ENCODE peak calls at places on chromosomes 1 and 21, in five cellular contexts. One of them, this sample, is unnamed.

GRCh38 chr1:43315963-43316737 is 15.4 kb downstream of the TIE1 start:
- DNase-seq in AG04450: no peak
- DNase-seq in fibroblast of lung: peak; percentile 13
- DNase-seq in heart right ventricle: no peak
- DNase-seq in ovary: no peak
- DNase-seq in this sample: no peak

GRCh38 chr1:21672478-21673276 is 3.5 kb upstream of the RAP1GAP start:
- DNase-seq in AG04450: no peak
- DNase-seq in fibroblast of lung: peak; percentile 56
- DNase-seq in heart right ventricle: no peak
- DNase-seq in ovary: no peak
- DNase-seq in this sample: no peak

GRCh38 chr1:110870721-110871388 is 2.1 kb upstream of the CD53 start:
- DNase-seq in AG04450: no peak
- DNase-seq in fibroblast of lung: no peak
- DNase-seq in heart right ventricle: no peak
- DNase-seq in ovary: no peak
- DNase-seq in this sample: no peak

GRCh38 chr1:19034721-19035120 is 78.2 kb upstream of the IFFO2 start:
- DNase-seq in AG04450: no peak
- DNase-seq in fibroblast of lung: no peak
- DNase-seq in heart right ventricle: no peak
- DNase-seq in ovary: no peak
- DNase-seq in this sample: no peak

GRCh38 chr1:154263465-154264332 is 8.7 kb upstream of the HAX1 start:
- DNase-seq in AG04450: no peak
- DNase-seq in fibroblast of lung: peak; percentile 28
- DNase-seq in heart right ventricle: no peak
- DNase-seq in ovary: no peak
- DNase-seq in this sample: no peak

GRCh38 chr1:820962-821361 is 102.8 kb upstream of the SAMD11 start:
- DNase-seq in AG04450: no peak
- DNase-seq in fibroblast of lung: no peak
- DNase-seq in heart right ventricle: no peak
- DNase-seq in ovary: no peak
- DNase-seq in this sample: no peak

GRCh38 chr21:17051054-17051453 is 461.8 kb upstream of the CXADR start:
- DNase-seq in AG04450: no peak
- DNase-seq in fibroblast of lung: peak; percentile 51
- DNase-seq in heart right ventricle: no peak
- DNase-seq in ovary: peak; percentile 9
- DNase-seq in this sample: no peak

GRCh38 chr1:37931148-37931492 is 15.7 kb downstream of the INPP5B start:
- DNase-seq in AG04450: no peak
- DNase-seq in fibroblast of lung: no peak
- DNase-seq in heart right ventricle: peak; percentile 12
- DNase-seq in ovary: no peak
- DNase-seq in this sample: no peak

GRCh38 chr1:158366783-158367182 is 13.1 kb downstream of the CD1E start:
- DNase-seq in AG04450: no peak
- DNase-seq in fibroblast of lung: no peak
- DNase-seq in heart right ventricle: no peak
- DNase-seq in ovary: no peak
- DNase-seq in this sample: no peak

GRCh38 chr1:31502253-31502652 is 74.1 kb upstream of the TINAGL1 start:
- DNase-seq in AG04450: no peak
- DNase-seq in fibroblast of lung: no peak
- DNase-seq in heart right ventricle: no peak
- DNase-seq in ovary: no peak
- DNase-seq in this sample: no peak

GRCh38 chr1:28354121-28354520 is 15.4 kb upstream of the PHACTR4 start:
- DNase-seq in AG04450: no peak
- DNase-seq in fibroblast of lung: peak; percentile 66
- DNase-seq in heart right ventricle: no peak
- DNase-seq in ovary: no peak
- DNase-seq in this sample: no peak

GRCh38 chr1:9696793-9697192 is 45.3 kb downstream of the PIK3CD start:
- DNase-seq in AG04450: no peak
- DNase-seq in fibroblast of lung: no peak
- DNase-seq in heart right ventricle: no peak
- DNase-seq in ovary: no peak
- DNase-seq in this sample: no peak

GRCh38 chr1:24752305-24752704 is 7.1 kb downstream of the CLIC4 start:
- DNase-seq in AG04450: no peak
- DNase-seq in fibroblast of lung: no peak
- DNase-seq in heart right ventricle: no peak
- DNase-seq in ovary: no peak
- DNase-seq in this sample: no peak

GRCh38 chr1:204410764-204411450 is 710 bp downstream of the PPP1R15B start:
- DNase-seq in AG04450: no peak
- DNase-seq in fibroblast of lung: peak; percentile 51
- DNase-seq in heart right ventricle: peak; percentile 60
- DNase-seq in ovary: peak; percentile 41
- DNase-seq in this sample: peak; percentile 57

GRCh38 chr1:44119525-44119924 is 904 bp downstream of the KLF17 start:
- DNase-seq in AG04450: no peak
- DNase-seq in fibroblast of lung: no peak
- DNase-seq in heart right ventricle: no peak
- DNase-seq in ovary: no peak
- DNase-seq in this sample: no peak

GRCh38 chr1:246214708-246215504 is 292.2 kb downstream of the SMYD3 start:
- DNase-seq in AG04450: peak; percentile 89
- DNase-seq in fibroblast of lung: peak; percentile 95
- DNase-seq in heart right ventricle: peak; percentile 24
- DNase-seq in ovary: no peak
- DNase-seq in this sample: no peak

GRCh38 chr1:87686671-87687070 is 358.0 kb downstream of the LMO4 start:
- DNase-seq in AG04450: no peak
- DNase-seq in fibroblast of lung: no peak
- DNase-seq in heart right ventricle: no peak
- DNase-seq in ovary: no peak
- DNase-seq in this sample: no peak
- TF ChIP-seq CTCF in AG04450: no peak
- TF ChIP-seq CTCF in fibroblast of lung: no peak
- TF ChIP-seq CTCF in heart right ventricle: no peak
- TF ChIP-seq CTCF in ovary: no peak
- TF ChIP-seq CTCF in this sample: no peak

GRCh38 chr1:40268211-40268610 is 10.2 kb downstream of the ZMPSTE24 start:
- DNase-seq in AG04450: no peak
- DNase-seq in fibroblast of lung: no peak
- DNase-seq in heart right ventricle: no peak
- DNase-seq in ovary: no peak
- DNase-seq in this sample: no peak
- H3K27ac ChIP-seq in AG04450: peak overlapping the region; percentile 66
- H3K27ac ChIP-seq in fibroblast of lung: peak overlapping the region; percentile 85
- H3K27ac ChIP-seq in heart right ventricle: peak overlapping the region; percentile 81
- H3K27ac ChIP-seq in ovary: no peak overlapping the region
- H3K27ac ChIP-seq in this sample: peak overlapping the region; percentile 69

DNA sequence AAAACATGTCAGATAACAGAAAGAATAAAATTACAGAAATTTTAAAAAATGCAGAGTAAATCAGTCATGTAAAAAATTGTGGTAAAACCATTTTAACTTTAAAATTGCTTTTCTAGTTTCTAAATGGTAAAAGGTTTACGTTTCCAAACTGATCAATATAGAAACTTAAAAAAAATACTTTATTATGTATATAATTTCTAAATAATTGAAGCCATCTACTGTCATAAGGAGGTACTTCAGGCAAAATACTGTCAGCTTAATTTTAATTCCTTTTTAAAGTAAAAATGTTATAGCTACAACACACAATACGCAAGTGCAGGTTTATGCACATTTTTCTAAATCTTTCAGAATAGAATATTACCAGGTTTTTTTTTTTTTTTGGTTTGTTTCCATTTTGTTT is 159.9 kb downstream of the HFM1 start:
- DNase-seq in AG04450: no peak
- DNase-seq in fibroblast of lung: no peak
- DNase-seq in heart right ventricle: no peak
- DNase-seq in ovary: no peak
- DNase-seq in this sample: no peak
- TF ChIP-seq CTCF in AG04450: peak; percentile 22
- TF ChIP-seq CTCF in fibroblast of lung: no peak
- TF ChIP-seq CTCF in heart right ventricle: no peak
- TF ChIP-seq CTCF in ovary: no peak
- TF ChIP-seq CTCF in this sample: no peak

GRCh38 chr1:10898921-10899320 is 102.5 kb upstream of the CASZ1 start:
- DNase-seq in AG04450: no peak
- DNase-seq in fibroblast of lung: no peak
- DNase-seq in heart right ventricle: no peak
- DNase-seq in ovary: no peak
- DNase-seq in this sample: no peak
- H3K27ac ChIP-seq in AG04450: no peak overlapping the region
- H3K27ac ChIP-seq in fibroblast of lung: no peak overlapping the region
- H3K27ac ChIP-seq in heart right ventricle: no peak overlapping the region
- H3K27ac ChIP-seq in ovary: no peak overlapping the region
- H3K27ac ChIP-seq in this sample: peak overlapping the region; percentile 100

DNA sequence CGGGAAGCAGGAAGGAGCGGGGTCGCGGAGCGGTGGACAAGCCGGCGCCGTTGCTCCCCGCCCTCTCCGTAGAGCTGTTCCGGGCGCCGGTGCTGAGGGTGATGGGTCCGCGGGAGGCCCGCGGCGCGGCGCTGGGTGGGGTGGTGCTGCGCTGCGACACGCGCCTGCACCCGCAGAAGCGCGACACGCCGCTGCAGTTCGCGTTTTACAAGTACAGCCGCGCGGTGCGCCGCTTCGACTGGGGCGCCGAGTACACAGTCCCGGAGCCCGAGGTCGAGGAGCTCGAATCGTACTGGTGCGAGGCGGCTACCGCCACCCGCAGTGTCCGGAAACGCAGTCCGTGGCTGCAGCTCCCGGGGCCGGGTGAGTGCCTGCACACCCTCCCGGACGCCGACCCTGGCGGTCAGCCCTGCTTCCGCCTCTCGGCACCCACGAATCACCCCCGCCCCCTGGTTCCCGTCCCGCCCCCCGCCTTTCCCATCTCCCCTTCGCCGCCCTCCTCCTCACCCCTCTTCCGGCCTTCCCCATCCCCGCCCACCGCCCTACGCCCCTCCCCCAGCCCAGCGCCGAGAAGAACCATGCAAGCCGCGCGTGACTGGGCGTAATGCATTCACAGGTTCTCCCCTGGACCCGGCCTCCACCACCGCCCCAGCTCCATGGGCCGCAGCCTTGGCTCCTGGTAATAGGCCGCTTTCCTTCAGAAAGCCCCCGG is 5.4 kb downstream of the FCRLB start:
- DNase-seq in AG04450: peak; percentile 69
- DNase-seq in fibroblast of lung: peak; percentile 79
- DNase-seq in heart right ventricle: peak; percentile 88
- DNase-seq in ovary: peak; percentile 91
- DNase-seq in this sample: peak; percentile 80
- TF ChIP-seq CTCF in AG04450: peak; percentile 8
- TF ChIP-seq CTCF in fibroblast of lung: no peak
- TF ChIP-seq CTCF in heart right ventricle: no peak
- TF ChIP-seq CTCF in ovary: peak; percentile 11
- TF ChIP-seq CTCF in this sample: no peak

GRCh38 chr1:205494119-205494518 is 10.3 kb upstream of the CDK18 start:
- DNase-seq in AG04450: no peak
- DNase-seq in fibroblast of lung: no peak
- DNase-seq in heart right ventricle: no peak
- DNase-seq in ovary: no peak
- DNase-seq in this sample: no peak

GRCh38 chr1:205492774-205493173 is 11.7 kb upstream of the CDK18 start:
- DNase-seq in AG04450: no peak
- DNase-seq in fibroblast of lung: no peak
- DNase-seq in heart right ventricle: no peak
- DNase-seq in ovary: no peak
- DNase-seq in this sample: peak; percentile 36

GRCh38 chr1:205491794-205492193 is 12.7 kb upstream of the CDK18 start:
- DNase-seq in AG04450: no peak
- DNase-seq in fibroblast of lung: no peak
- DNase-seq in heart right ventricle: no peak
- DNase-seq in ovary: no peak
- DNase-seq in this sample: no peak

GRCh38 chr1:205493241-205494085 is 11.0 kb upstream of the CDK18 start:
- DNase-seq in AG04450: no peak
- DNase-seq in fibroblast of lung: peak; percentile 83
- DNase-seq in heart right ventricle: no peak
- DNase-seq in ovary: peak; percentile 84
- DNase-seq in this sample: peak; percentile 94

GRCh38 chr1:205492201-205492667 is 12.2 kb upstream of the CDK18 start:
- DNase-seq in AG04450: no peak
- DNase-seq in fibroblast of lung: no peak
- DNase-seq in heart right ventricle: no peak
- DNase-seq in ovary: no peak
- DNase-seq in this sample: peak; percentile 41
- H3K27ac ChIP-seq in AG04450: no peak overlapping the region
- H3K27ac ChIP-seq in fibroblast of lung: no peak overlapping the region
- H3K27ac ChIP-seq in heart right ventricle: no peak overlapping the region
- H3K27ac ChIP-seq in ovary: no peak overlapping the region
- H3K27ac ChIP-seq in this sample: peak overlapping the region; percentile 92